ENCODE peak calls at places on chromosome 18, in six cellular contexts. One of them, this sample, is unnamed.

GRCh38 chr18:49127606-49128190 is 176.9 kb upstream of the SMAD7 start:
- DNase-seq in A673: no peak
- DNase-seq in NB4: peak; percentile 32
- DNase-seq in endothelial cell: no peak
- DNase-seq in GM13977: no peak
- DNase-seq in astrocyte of the spinal cord: no peak
- DNase-seq in this sample: no peak

GRCh38 chr18:59917422-59917821 is 17.6 kb downstream of the PMAIP1 start:
- DNase-seq in endothelial cell: no peak
- DNase-seq in astrocyte of the spinal cord: no peak
- DNase-seq in GM13977: no peak
- DNase-seq in NB4: peak; percentile 87
- DNase-seq in A673: no peak
- DNase-seq in this sample: no peak

GRCh38 chr18:25229080-25229479 is 122.9 kb downstream of the ZNF521 start:
- DNase-seq in GM13977: no peak
- DNase-seq in astrocyte of the spinal cord: peak; percentile 67
- DNase-seq in endothelial cell: peak; percentile 60
- DNase-seq in A673: peak; percentile 3
- DNase-seq in NB4: no peak
- DNase-seq in this sample: no peak

GRCh38 chr18:26780520-26781325 is 84.8 kb downstream of the AQP4 start:
- DNase-seq in GM13977: no peak
- DNase-seq in A673: no peak
- DNase-seq in NB4: no peak
- DNase-seq in endothelial cell: no peak
- DNase-seq in astrocyte of the spinal cord: no peak
- DNase-seq in this sample: peak; percentile 38

GRCh38 chr18:12886498-12887126 is 2.6 kb upstream of the PTPN2 start:
- DNase-seq in GM13977: no peak
- DNase-seq in NB4: peak; percentile 72
- DNase-seq in endothelial cell: no peak
- DNase-seq in astrocyte of the spinal cord: no peak
- DNase-seq in A673: peak; percentile 49
- DNase-seq in this sample: peak; percentile 56

GRCh38 chr18:39862341-39862740 is 2092.7 kb upstream of the PIK3C3 start:
- DNase-seq in endothelial cell: no peak
- DNase-seq in GM13977: no peak
- DNase-seq in NB4: no peak
- DNase-seq in astrocyte of the spinal cord: no peak
- DNase-seq in A673: no peak
- DNase-seq in this sample: no peak

GRCh38 chr18:55185391-55185790 is 226.1 kb upstream of the CCDC68 start:
- DNase-seq in NB4: no peak
- DNase-seq in astrocyte of the spinal cord: peak; percentile 10
- DNase-seq in A673: no peak
- DNase-seq in GM13977: no peak
- DNase-seq in endothelial cell: no peak
- DNase-seq in this sample: no peak

GRCh38 chr18:24631238-24632025 is 171.0 kb downstream of the HRH4 start:
- DNase-seq in endothelial cell: no peak
- DNase-seq in GM13977: no peak
- DNase-seq in astrocyte of the spinal cord: no peak
- DNase-seq in NB4: peak; percentile 4
- DNase-seq in A673: peak; percentile 4
- DNase-seq in this sample: no peak

GRCh38 chr18:57087985-57088384 is 58.9 kb upstream of the BOD1L2 start:
- DNase-seq in NB4: no peak
- DNase-seq in endothelial cell: no peak
- DNase-seq in A673: no peak
- DNase-seq in astrocyte of the spinal cord: no peak
- DNase-seq in GM13977: no peak
- DNase-seq in this sample: no peak

GRCh38 chr18:12579775-12580174 is 78.1 kb downstream of the SPIRE1 start:
- DNase-seq in endothelial cell: no peak
- DNase-seq in NB4: no peak
- DNase-seq in A673: no peak
- DNase-seq in astrocyte of the spinal cord: no peak
- DNase-seq in GM13977: peak; percentile 14
- DNase-seq in this sample: peak; percentile 59

GRCh38 chr18:8332286-8332685 is 277.0 kb upstream of the RAB12 start:
- DNase-seq in NB4: no peak
- DNase-seq in GM13977: no peak
- DNase-seq in A673: no peak
- DNase-seq in endothelial cell: no peak
- DNase-seq in astrocyte of the spinal cord: no peak
- DNase-seq in this sample: no peak

GRCh38 chr18:8322486-8322885 is 286.8 kb upstream of the RAB12 start:
- DNase-seq in NB4: no peak
- DNase-seq in GM13977: no peak
- DNase-seq in astrocyte of the spinal cord: no peak
- DNase-seq in endothelial cell: no peak
- DNase-seq in A673: no peak
- DNase-seq in this sample: no peak

GRCh38 chr18:8324343-8325065 is 284.7 kb upstream of the RAB12 start:
- DNase-seq in endothelial cell: no peak
- DNase-seq in A673: no peak
- DNase-seq in astrocyte of the spinal cord: no peak
- DNase-seq in NB4: no peak
- DNase-seq in GM13977: no peak
- DNase-seq in this sample: no peak

GRCh38 chr18:8329186-8329771 is 280.0 kb upstream of the RAB12 start:
- DNase-seq in A673: no peak
- DNase-seq in endothelial cell: no peak
- DNase-seq in NB4: no peak
- DNase-seq in astrocyte of the spinal cord: peak; percentile 67
- DNase-seq in GM13977: no peak
- DNase-seq in this sample: no peak

DNA sequence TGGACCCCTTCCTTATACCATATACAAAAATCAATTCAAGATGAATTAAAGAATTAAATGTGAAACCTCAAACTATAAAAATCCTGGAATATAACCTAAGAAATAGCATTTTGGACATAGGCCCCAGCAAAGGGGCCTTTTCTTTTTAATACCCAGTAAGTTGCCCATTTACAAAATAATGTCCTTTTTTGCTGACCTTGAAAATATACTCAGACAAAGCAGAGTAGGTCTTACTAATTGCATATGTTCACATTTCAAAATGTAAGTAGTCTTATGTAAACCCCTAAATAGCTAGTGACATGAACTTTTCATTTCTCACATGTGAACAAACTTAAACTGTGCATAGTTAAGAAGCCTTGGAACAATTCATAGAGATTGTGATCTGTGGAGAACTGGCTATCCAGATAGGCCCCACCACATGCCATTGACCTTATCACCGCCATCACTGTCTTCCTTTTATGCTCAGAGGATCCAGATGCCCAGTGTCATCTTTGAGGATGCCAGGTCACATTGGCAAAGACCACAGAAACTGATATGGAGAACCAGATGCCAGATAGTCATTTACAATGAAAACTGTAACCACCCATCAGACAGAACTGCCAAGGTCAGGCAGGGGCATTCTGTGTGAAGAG is 282.4 kb upstream of the RAB12 start:
- DNase-seq in A673: no peak
- DNase-seq in astrocyte of the spinal cord: no peak
- DNase-seq in GM13977: no peak
- DNase-seq in endothelial cell: no peak
- DNase-seq in NB4: no peak
- DNase-seq in this sample: no peak
- TF ChIP-seq CTCF in A673: no peak
- TF ChIP-seq CTCF in astrocyte of the spinal cord: no peak
- TF ChIP-seq CTCF in GM13977: no peak
- TF ChIP-seq CTCF in endothelial cell: no peak
- TF ChIP-seq CTCF in NB4: no peak
- TF ChIP-seq CTCF in this sample: no peak

DNA sequence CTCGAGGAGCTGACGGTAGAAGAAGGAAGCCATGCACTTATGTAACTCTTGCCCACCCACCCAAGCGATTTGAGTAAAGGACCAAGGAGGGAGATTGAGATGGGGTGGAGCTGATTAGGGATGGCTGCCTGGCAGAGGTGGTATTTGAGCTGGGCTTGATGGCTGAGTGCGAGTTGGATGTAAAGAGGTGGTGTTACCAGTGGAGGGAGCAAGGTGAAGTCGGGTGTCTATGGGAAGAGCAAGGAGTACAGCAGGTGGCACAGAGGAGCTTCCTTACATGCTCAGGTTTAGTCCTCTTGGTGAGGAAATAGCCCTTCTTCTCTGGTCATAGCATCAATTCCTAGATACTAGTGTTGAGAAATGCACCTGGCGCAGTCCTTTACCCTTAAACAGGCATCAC is 294.2 kb upstream of the SKOR2 start:
- DNase-seq in astrocyte of the spinal cord: no peak
- DNase-seq in NB4: no peak
- DNase-seq in endothelial cell: no peak
- DNase-seq in GM13977: no peak
- DNase-seq in A673: no peak
- DNase-seq in this sample: peak; percentile 3
- TF ChIP-seq CTCF in astrocyte of the spinal cord: no peak
- TF ChIP-seq CTCF in NB4: no peak
- TF ChIP-seq CTCF in endothelial cell: no peak
- TF ChIP-seq CTCF in GM13977: no peak
- TF ChIP-seq CTCF in A673: no peak
- TF ChIP-seq CTCF in this sample: no peak

DNA sequence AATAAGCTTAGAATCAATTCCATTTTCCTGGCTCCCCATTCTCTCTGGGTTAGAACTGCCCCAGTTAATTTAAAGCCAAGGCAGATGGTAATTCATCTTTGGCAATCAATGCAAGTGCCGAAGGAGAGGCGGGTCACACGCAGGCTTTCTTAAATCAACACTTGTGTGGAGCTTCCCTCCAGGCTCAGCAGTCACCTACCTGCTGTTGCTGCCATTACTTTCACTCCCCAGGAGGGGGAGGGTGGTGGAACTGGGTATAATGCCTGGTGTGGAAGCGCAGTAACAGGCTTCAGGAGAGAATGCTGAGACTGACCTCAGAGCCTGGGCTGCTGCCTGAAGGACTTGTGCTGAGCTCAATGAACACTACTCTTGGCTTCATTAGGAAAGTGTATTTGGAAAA is 19.2 kb downstream of the TTR start:
- DNase-seq in GM13977: no peak
- DNase-seq in astrocyte of the spinal cord: peak; percentile 7
- DNase-seq in A673: no peak
- DNase-seq in endothelial cell: peak; percentile 50
- DNase-seq in NB4: peak; percentile 8
- DNase-seq in this sample: peak; percentile 30
- TF ChIP-seq CTCF in GM13977: no peak
- TF ChIP-seq CTCF in astrocyte of the spinal cord: peak; percentile 15
- TF ChIP-seq CTCF in A673: no peak
- TF ChIP-seq CTCF in endothelial cell: peak; percentile 41
- TF ChIP-seq CTCF in NB4: no peak
- TF ChIP-seq CTCF in this sample: peak; percentile 4

DNA sequence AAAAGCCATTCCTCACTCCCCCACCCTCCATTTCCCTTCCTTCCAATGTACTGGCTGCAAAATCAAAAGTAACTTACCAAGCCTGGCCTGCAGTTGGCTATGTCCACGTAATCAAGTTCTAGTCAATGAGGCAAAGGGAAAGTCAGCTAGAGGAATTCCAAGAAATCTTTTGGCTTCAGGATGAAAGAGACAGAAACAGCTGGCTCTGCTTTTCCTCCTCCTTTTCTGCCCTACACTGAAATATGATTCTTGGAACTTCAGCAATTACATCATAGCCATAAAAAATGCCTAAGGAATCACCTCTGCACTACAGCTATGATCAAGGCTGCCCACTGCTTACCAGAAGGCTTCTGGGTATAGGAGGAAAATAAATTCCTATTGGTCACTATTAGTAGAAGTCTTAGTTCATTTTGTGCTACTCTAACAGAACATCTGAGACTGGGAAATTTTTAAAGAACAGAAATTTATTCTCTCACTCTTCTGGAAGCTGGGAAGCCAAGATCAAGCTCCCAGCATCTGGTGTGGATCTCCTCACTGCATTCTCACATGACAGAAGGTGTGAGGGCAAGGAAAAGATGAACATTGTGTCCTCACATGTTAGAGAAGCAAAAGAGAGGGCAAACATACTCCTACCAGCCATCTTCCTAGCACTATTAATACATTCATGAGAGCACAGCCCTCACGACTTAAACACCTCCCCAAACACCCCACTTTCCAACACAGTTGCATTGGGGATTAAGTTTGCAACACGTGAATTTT is 219.9 kb downstream of the TMX3 start:
- DNase-seq in GM13977: no peak
- DNase-seq in A673: peak; percentile 48
- DNase-seq in astrocyte of the spinal cord: peak; percentile 91
- DNase-seq in endothelial cell: no peak
- DNase-seq in NB4: no peak
- DNase-seq in this sample: no peak
- TF ChIP-seq CTCF in GM13977: no peak
- TF ChIP-seq CTCF in A673: no peak
- TF ChIP-seq CTCF in astrocyte of the spinal cord: no peak
- TF ChIP-seq CTCF in endothelial cell: no peak
- TF ChIP-seq CTCF in NB4: no peak
- TF ChIP-seq CTCF in this sample: no peak

GRCh38 chr18:41992066-41992465 is 37.0 kb downstream of the PIK3C3 start:
- DNase-seq in GM13977: peak; percentile 7
- DNase-seq in endothelial cell: no peak
- DNase-seq in A673: no peak
- DNase-seq in NB4: peak; percentile 64
- DNase-seq in astrocyte of the spinal cord: no peak
- DNase-seq in this sample: peak; percentile 7
- TF ChIP-seq CTCF in GM13977: no peak
- TF ChIP-seq CTCF in endothelial cell: no peak
- TF ChIP-seq CTCF in A673: no peak
- TF ChIP-seq CTCF in NB4: no peak
- TF ChIP-seq CTCF in astrocyte of the spinal cord: no peak
- TF ChIP-seq CTCF in this sample: no peak

GRCh38 chr18:70037453-70038061 is 89.9 kb upstream of the CD226 start:
- DNase-seq in astrocyte of the spinal cord: no peak
- DNase-seq in NB4: no peak
- DNase-seq in GM13977: no peak
- DNase-seq in endothelial cell: no peak
- DNase-seq in A673: no peak
- DNase-seq in this sample: peak; percentile 24

GRCh38 chr18:70039186-70039585 is 91.5 kb upstream of the CD226 start:
- DNase-seq in endothelial cell: no peak
- DNase-seq in NB4: no peak
- DNase-seq in GM13977: no peak
- DNase-seq in A673: no peak
- DNase-seq in astrocyte of the spinal cord: no peak
- DNase-seq in this sample: no peak

GRCh38 chr18:70036168-70036567 is 88.5 kb upstream of the CD226 start:
- DNase-seq in endothelial cell: no peak
- DNase-seq in NB4: no peak
- DNase-seq in A673: no peak
- DNase-seq in astrocyte of the spinal cord: no peak
- DNase-seq in GM13977: no peak
- DNase-seq in this sample: no peak

GRCh38 chr18:70041459-70042020 is 93.9 kb upstream of the CD226 start:
- DNase-seq in A673: no peak
- DNase-seq in astrocyte of the spinal cord: no peak
- DNase-seq in GM13977: no peak
- DNase-seq in NB4: no peak
- DNase-seq in endothelial cell: no peak
- DNase-seq in this sample: no peak

GRCh38 chr18:70036771-70037452 is 89.2 kb upstream of the CD226 start:
- DNase-seq in NB4: no peak
- DNase-seq in GM13977: peak; percentile 54
- DNase-seq in astrocyte of the spinal cord: no peak
- DNase-seq in A673: no peak
- DNase-seq in endothelial cell: no peak
- DNase-seq in this sample: peak; percentile 87
- TF ChIP-seq CTCF in NB4: no peak
- TF ChIP-seq CTCF in GM13977: no peak
- TF ChIP-seq CTCF in astrocyte of the spinal cord: no peak
- TF ChIP-seq CTCF in A673: no peak
- TF ChIP-seq CTCF in endothelial cell: no peak
- TF ChIP-seq CTCF in this sample: no peak

This sample was measured in GM12865.